ENCODE peak calls at places on chromosomes 7 and 10, in four cellular contexts. E is H1, J is H9, O is IMR-90. C is an unnamed sample.

GRCh38 chr7:92875719-92876118 is 39.3 kb upstream of the CDK6 start:
- DNase-seq in O (peak), J (no peak), E (no peak), C (no peak)

GRCh38 chr10:124004372-124004928 is 88.9 kb downstream of the CHST15 start:
- DNase-seq in J (no peak), O (no peak), E (no peak), C (no peak)

GRCh38 chr10:20892796-20893195 is 4.3 kb downstream of the NEBL start:
- DNase-seq in E (no peak), J (no peak), O (no peak), C (no peak)

GRCh38 chr7:33459340-33459751 is 330.0 kb downstream of the BBS9 start:
- DNase-seq in O (peak), E (peak), J (peak), C (peak)

GRCh38 chr10:22245567-22245966 is 27.8 kb upstream of the EBLN1 start:
- DNase-seq in O (no peak), E (no peak), J (no peak), C (peak)

GRCh38 chr10:68302871-68303270 is 29.0 kb upstream of the HNRNPH3 start:
- DNase-seq in O (no peak), J (no peak), E (no peak), C (no peak)

GRCh38 chr7:150314639-150315239 is 8.4 kb upstream of the LRRC61 start:
- DNase-seq in E (no peak), J (peak), O (no peak), C (no peak)

GRCh38 chr7:95319570-95319969 is 4.8 kb downstream of the PON1 start:
- DNase-seq in J (no peak), O (no peak), E (no peak), C (no peak)

GRCh38 chr7:35780070-35780469 is 20.8 kb upstream of the SEPTIN7 start:
- DNase-seq in J (no peak), O (no peak), E (no peak), C (no peak)

GRCh38 chr7:77855371-77856083 is 57.0 kb downstream of the PHTF2 start:
- DNase-seq in O (peak), J (no peak), E (no peak), C (no peak)

GRCh38 chr7:22658031-22658430 is 69.0 kb upstream of the IL6 start:
- DNase-seq in O (no peak), E (no peak), J (no peak), C (no peak)

GRCh38 chr7:34497153-34497777 is 160.8 kb upstream of the NPSR1 start:
- DNase-seq in J (peak), E (no peak), O (no peak), C (peak)

GRCh38 chr7:28754027-28754426 is 204.1 kb downstream of the TRIL start:
- DNase-seq in O (peak), E (no peak), J (no peak), C (no peak)

GRCh38 chr7:105776986-105777910 is 99.2 kb downstream of the ATXN7L1 start:
- DNase-seq in E (no peak), J (no peak), O (peak), C (peak)

GRCh38 chr7:130732980-130733865 is 784 bp downstream of the KLF14 start:
- DNase-seq in E (no peak), J (peak), O (peak), C (peak)

GRCh38 chr7:111788426-111788825 is 226.1 kb upstream of the IMMP2L start:
- DNase-seq in J (no peak), E (no peak), O (peak), C (peak)

GRCh38 chr10:70379581-70380176 is 2.7 kb downstream of the LRRC20 start:
- DNase-seq in O (no peak), J (peak), E (no peak), C (peak)

GRCh38 chr7:133051066-133051465 is 30.8 kb downstream of the CHCHD3 start:
- DNase-seq in J (no peak), E (no peak), O (peak), C (peak)

GRCh38 chr10:100186253-100186780 is 488 bp upstream of the ERLIN1 start:
- DNase-seq in E (no peak), J (no peak), O (peak), C (no peak)

GRCh38 chr7:155899596-155899995 is 87.3 kb upstream of the SHH start:
- DNase-seq in J (no peak), O (no peak), E (no peak), C (no peak)

GRCh38 chr10:16999665-17000451 is 129.8 kb downstream of the CUBN start:
- DNase-seq in O (peak), E (no peak), J (no peak), C (no peak)

GRCh38 chr10:116875897-116876296 is 26.6 kb downstream of the ENO4 start:
- DNase-seq in J (no peak), O (no peak), E (no peak), C (no peak)

GRCh38 chr7:99290980-99291607 is 18.5 kb downstream of the MYH16 start:
- DNase-seq in O (peak), J (no peak), E (no peak), C (no peak)

GRCh38 chr7:152521420-152522337 is 85.9 kb upstream of the KMT2C start:
- DNase-seq in O (no peak), J (no peak), E (no peak), C (no peak)

GRCh38 chr7:100443096-100443840 is 7.0 kb upstream of the PPP1R35 start:
- DNase-seq in O (no peak), J (no peak), E (no peak), C (no peak)

GRCh38 chr7:35570926-35571325 is 124.0 kb downstream of the HERPUD2 start:
- DNase-seq in E (no peak), O (no peak), J (no peak), C (no peak)

GRCh38 chr10:124701881-124702656 is 42.1 kb downstream of the FAM53B start:
- DNase-seq in O (peak), E (no peak), J (no peak), C (no peak)

GRCh38 chr10:5650664-5651063 is 15.7 kb downstream of the ASB13 start:
- DNase-seq in J (no peak), E (no peak), O (no peak), C (no peak)

GRCh38 chr10:6136215-6137201 is 47.7 kb downstream of the RBM17 start:
- DNase-seq in O (peak), E (no peak), J (no peak), C (peak)

GRCh38 chr10:101961591-101962498 is 94.1 kb downstream of the ARMH3 start:
- DNase-seq in O (peak), E (no peak), J (no peak), C (no peak)

GRCh38 chr10:43093423-43094090 is 16.7 kb downstream of the RET start:
- DNase-seq in E (no peak), J (peak), O (peak), C (peak)

GRCh38 chr7:44977304-44977858 is 1.4 kb downstream of the MYO1G start:
- DNase-seq in O (no peak), J (no peak), E (no peak), C (no peak)

GRCh38 chr10:127091354-127091753 is 105.0 kb downstream of the INSYN2A start:
- DNase-seq in O (no peak), J (no peak), E (no peak), C (no peak)

GRCh38 chr10:33306126-33306525 is 28.3 kb downstream of the NRP1 start:
- DNase-seq in J (no peak), O (peak), E (no peak), C (no peak)

GRCh38 chr10:30744124-30744523 is 114.6 kb upstream of the LYZL2 start:
- DNase-seq in O (no peak), E (no peak), J (no peak), C (no peak)

GRCh38 chr10:125153693-125154490 is 6.5 kb downstream of the CTBP2 start:
- DNase-seq in O (peak), E (no peak), J (peak), C (no peak)

GRCh38 chr7:151176401-151176800 is 8.9 kb upstream of the GBX1 start:
- DNase-seq in E (no peak), O (no peak), J (peak), C (no peak)

GRCh38 chr7:99379043-99379577 is 4.6 kb downstream of the ARPC1B start:
- DNase-seq in J (no peak), E (no peak), O (peak), C (peak)

GRCh38 chr7:157477550-157478212 is 140.9 kb downstream of the DNAJB6 start:
- DNase-seq in J (peak), E (no peak), O (no peak), C (no peak)

GRCh38 chr7:157481389-157481788 is 144.6 kb downstream of the DNAJB6 start:
- DNase-seq in O (no peak), J (peak), E (no peak), C (no peak)

GRCh38 chr7:157476654-157477549 is 140.1 kb downstream of the DNAJB6 start:
- DNase-seq in E (no peak), J (peak), O (no peak), C (no peak)

GRCh38 chr7:157480651-157481050 is 143.8 kb downstream of the DNAJB6 start:
- DNase-seq in J (peak), E (no peak), O (no peak), C (no peak)

DNA sequence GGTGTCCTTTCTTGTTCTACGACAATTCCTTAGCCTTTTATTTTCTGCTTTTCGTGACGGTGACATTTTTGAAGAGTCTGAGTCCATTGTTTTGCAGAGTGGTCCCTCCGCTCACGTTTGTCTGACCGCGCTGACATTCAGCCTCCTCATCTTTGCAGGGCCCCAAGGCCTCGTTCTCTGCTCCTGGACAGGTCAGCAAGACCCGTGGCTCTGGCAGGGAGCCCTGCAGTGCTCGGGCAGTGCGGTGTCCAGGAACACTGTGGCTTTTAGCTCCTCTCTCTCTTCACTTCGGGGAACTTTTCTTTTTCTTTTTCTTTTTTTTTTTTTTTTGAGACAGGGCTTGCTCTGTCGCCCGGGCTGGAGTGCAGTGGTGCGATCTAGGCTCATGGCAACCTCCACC is 142.5 kb downstream of the DNAJB6 start:
- DNase-seq in J (peak), O (no peak), E (no peak), C (no peak)
- H3K56ac ChIP-seq in J (no peak), O (no peak), E (no peak), C (no peak)

GRCh38 chr7:43538404-43538771 is 44.5 kb upstream of the STK17A start:
- DNase-seq in E (no peak), J (no peak), O (no peak), C (no peak)

GRCh38 chr7:43537765-43538403 is 45.0 kb upstream of the STK17A start:
- DNase-seq in O (no peak), J (no peak), E (no peak), C (peak)

GRCh38 chr7:43535810-43536585 is 46.9 kb upstream of the STK17A start:
- DNase-seq in E (no peak), J (no peak), O (peak), C (no peak)

GRCh38 chr7:43536773-43537172 is 46.1 kb upstream of the STK17A start:
- DNase-seq in J (no peak), O (no peak), E (no peak), C (no peak)

DNA sequence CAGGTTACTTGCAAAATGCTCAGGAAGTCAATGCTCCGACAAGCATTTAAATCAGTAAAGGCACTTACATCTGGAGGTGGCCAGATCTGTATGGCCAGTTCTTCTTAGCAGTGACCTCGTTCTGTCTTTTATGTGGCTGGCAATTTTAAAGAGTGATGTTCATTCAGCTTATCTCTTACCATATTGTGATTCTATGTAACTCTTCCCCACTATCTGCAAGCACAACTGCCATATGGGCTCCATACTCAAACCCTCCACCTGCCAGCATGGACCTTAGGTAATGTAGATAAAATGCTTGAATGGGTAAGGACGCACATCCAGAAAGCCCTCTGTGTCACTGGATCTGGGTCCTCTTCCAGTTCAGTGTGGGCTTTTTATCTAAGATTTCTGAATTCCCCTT is 42.4 kb upstream of the STK17A start:
- DNase-seq in E (no peak), J (no peak), O (no peak), C (no peak)
- H3K56ac ChIP-seq in E (no peak), J (no peak), O (no peak), C (no peak)

DNA sequence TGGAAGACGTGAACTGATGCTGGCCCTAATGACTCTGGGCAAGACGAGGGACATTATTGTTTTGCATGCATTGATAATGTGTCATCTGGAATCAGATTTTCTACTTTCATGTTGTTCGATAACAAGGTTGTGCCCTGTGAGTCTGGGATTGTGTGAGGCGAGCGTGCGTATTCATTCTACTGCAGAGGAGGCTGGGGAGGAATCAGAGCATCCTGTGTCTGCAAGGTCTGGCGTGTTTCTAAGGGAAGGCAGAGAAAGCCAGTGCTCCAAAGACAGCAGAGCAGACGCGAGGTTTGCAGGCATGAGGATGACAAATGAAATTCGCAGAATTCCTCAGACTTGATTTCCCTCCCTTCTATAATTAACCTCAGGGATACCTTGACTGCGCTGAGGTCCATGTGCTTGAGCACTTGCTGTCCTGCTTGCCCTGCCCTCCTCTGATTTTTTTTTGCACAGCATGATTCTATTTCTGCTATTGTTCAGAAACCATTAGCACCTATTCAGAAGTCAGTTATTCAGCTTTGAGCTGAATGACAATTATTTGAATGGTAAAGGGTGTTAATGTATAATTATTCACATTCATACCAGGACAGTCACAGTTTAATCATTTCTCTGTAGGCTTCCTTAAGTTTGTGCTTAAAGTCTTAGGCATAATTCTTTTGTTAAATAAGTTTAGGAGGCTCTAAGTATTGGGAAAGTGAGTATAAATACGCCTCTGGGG is 233.6 kb downstream of the EBF3 start:
- DNase-seq in O (no peak), E (no peak), J (no peak), C (no peak)
- H3K56ac ChIP-seq in O (no peak), E (no peak), J (no peak), C (no peak)

DNA sequence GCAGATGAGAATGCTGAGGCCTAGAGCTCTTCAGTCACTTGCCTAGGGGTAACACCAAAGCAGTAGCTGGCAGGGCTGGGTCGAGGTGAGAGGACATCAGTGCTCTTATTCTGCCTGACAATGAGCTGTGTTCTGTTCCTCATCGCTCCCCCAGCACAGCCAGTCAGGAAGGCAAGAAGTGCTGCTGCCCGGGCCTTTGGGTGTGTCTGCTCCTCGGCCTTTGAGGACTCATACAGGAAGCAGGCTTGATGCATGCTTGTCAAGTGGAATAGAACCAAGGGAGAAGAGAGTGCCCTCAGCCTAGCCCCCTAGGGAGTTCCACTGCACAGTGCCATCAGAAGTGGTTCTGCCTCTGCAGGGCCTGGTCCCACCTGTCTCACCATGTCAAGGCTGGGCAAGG is 156.4 kb downstream of the RPS24 start:
- DNase-seq in J (no peak), O (no peak), E (no peak), C (no peak)
- H3K56ac ChIP-seq in J (no peak), O (no peak), E (no peak), C (no peak)

C was measured in mesendoderm.